ENCODE peak calls at places on chromosomes 5 and 9, in five cellular contexts. T is BJ, K is GM06990, C is uterus, J is colonic mucosa. P is an unnamed sample.

GRCh38 chr5:73640861-73641320 is 14.9 kb downstream of the ARHGEF28 start:
- DNase-seq in T (no peak), K (no peak), C (no peak), J (no peak), P (no peak)

GRCh38 chr5:60295423-60295822 is 401.9 kb upstream of the PDE4D start:
- DNase-seq in T (no peak), K (peak; percentile 9), C (no peak), J (no peak), P (no peak)

GRCh38 chr5:134874831-134875655 is 872 bp downstream of the TXNDC15 start:
- DNase-seq in T (peak; percentile 48), K (peak; percentile 56), C (peak; percentile 74), J (peak; percentile 64), P (no peak)

GRCh38 chr5:180098991-180099732 is 27.6 kb upstream of the RNF130 start:
- DNase-seq in T (no peak), K (no peak), C (no peak), J (no peak), P (no peak)

GRCh38 chr5:178336889-178337785 is 104.5 kb upstream of the PHYKPL start:
- DNase-seq in T (no peak), K (no peak), C (no peak), J (no peak), P (no peak)

GRCh38 chr5:57157666-57158065 is 16.2 kb upstream of the GPBP1 start:
- DNase-seq in T (no peak), K (no peak), C (no peak), J (no peak), P (no peak)

GRCh38 chr9:118529624-118530214 is 825.5 kb downstream of the TLR4 start:
- DNase-seq in T (no peak), K (peak; percentile 6), C (no peak), J (no peak), P (no peak)

GRCh38 chr9:89647366-89648128 is 42.7 kb downstream of the GADD45G start:
- DNase-seq in T (no peak), K (no peak), C (no peak), J (no peak), P (no peak)

GRCh38 chr5:1492757-1493156 is 31.0 kb downstream of the LPCAT1 start:
- DNase-seq in T (no peak), K (no peak), C (no peak), J (no peak), P (no peak)

GRCh38 chr5:1495525-1495897 is 28.2 kb downstream of the LPCAT1 start:
- DNase-seq in T (no peak), K (no peak), C (no peak), J (no peak), P (no peak)

GRCh38 chr5:1493413-1493812 is 30.3 kb downstream of the LPCAT1 start:
- DNase-seq in T (no peak), K (no peak), C (no peak), J (no peak), P (no peak)

GRCh38 chr5:1494780-1495524 is 28.8 kb downstream of the LPCAT1 start:
- DNase-seq in T (no peak), K (peak; percentile 93), C (no peak), J (peak; percentile 36), P (peak; percentile 19)

GRCh38 chr5:1493941-1494340 is 29.8 kb downstream of the LPCAT1 start:
- DNase-seq in T (no peak), K (no peak), C (no peak), J (no peak), P (no peak)
- H3K36me3 ChIP-seq in T (peaks cover 29% of the 10 kb centered on the region), K (peaks cover 13% of the 10 kb centered on the region), C (no peaks in the 10 kb centered on the region), J (no peaks in the 10 kb centered on the region), P (no peaks in the 10 kb centered on the region)

DNA sequence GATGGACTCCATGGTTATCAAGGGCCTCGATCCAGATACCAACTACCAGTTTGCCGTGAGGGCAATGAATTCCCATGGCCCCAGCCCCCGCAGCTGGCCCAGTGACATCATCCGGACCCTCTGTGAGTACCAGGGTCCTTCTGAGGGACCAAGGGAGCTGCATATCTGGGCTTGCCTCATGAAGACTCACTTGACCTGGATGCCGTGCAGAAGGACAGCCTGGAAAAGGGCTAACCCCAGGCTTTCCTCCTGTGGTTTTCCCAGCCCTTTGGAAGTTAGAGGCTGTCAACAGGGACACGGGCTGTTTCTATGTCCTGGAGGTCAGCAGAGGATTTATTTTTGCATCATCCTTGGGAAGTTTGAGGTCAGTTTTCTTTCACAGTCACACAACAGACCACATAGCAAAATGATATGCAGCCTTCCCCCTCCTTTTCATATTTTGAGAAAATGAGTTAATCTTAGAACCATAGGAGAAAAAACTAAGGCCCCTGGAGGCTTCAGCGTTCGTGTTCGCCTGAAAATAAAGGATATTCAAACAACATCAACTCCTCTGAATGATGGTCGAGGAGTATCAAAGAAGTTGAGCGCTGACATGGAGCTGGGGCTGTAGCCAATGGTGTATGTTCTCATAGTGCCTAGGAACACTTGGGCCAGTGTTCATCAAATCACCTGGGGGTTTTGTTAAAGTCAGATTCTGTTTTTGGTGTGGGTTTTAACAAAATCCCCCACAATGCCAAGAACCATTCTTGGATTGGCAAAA is 112.2 kb downstream of the EGFLAM start:
- DNase-seq in T (no peak), K (no peak), C (no peak), J (no peak), P (no peak)
- H3K27me3 ChIP-seq in T (peaks cover 4% of the 10 kb centered on the region), K (no peaks in the 10 kb centered on the region), C (no peaks in the 10 kb centered on the region), J (no peaks in the 10 kb centered on the region), P (no peaks in the 10 kb centered on the region)

GRCh38 chr9:131457746-131458145 is 45.0 kb upstream of the POMT1 start:
- DNase-seq in T (no peak), K (no peak), C (no peak), J (no peak), P (no peak)
- H3K36me3 ChIP-seq in T (peaks cover 38% of the 10 kb centered on the region), K (peaks cover 32% of the 10 kb centered on the region), C (no peaks in the 10 kb centered on the region), J (peaks cover 26% of the 10 kb centered on the region), P (peaks cover 53% of the 10 kb centered on the region)

GRCh38 chr5:74864823-74865222 is 1.4 kb downstream of the FAM169A start:
- DNase-seq in T (no peak), K (no peak), C (no peak), J (no peak), P (no peak)
- H3K27me3 ChIP-seq in T (peaks cover 7% of the 10 kb centered on the region), K (no peaks in the 10 kb centered on the region), C (no peaks in the 10 kb centered on the region), J (peaks cover 7% of the 10 kb centered on the region), P (peaks cover 34% of the 10 kb centered on the region)

GRCh38 chr5:10399839-10400238 is 41.8 kb upstream of the ROPN1L start:
- DNase-seq in T (no peak), K (no peak), C (no peak), J (no peak), P (no peak)
- H3K36me3 ChIP-seq in T (peaks cover 13% of the 10 kb centered on the region), K (peaks cover 6% of the 10 kb centered on the region), C (no peaks in the 10 kb centered on the region), J (peaks cover 7% of the 10 kb centered on the region), P (peaks cover 16% of the 10 kb centered on the region)

DNA sequence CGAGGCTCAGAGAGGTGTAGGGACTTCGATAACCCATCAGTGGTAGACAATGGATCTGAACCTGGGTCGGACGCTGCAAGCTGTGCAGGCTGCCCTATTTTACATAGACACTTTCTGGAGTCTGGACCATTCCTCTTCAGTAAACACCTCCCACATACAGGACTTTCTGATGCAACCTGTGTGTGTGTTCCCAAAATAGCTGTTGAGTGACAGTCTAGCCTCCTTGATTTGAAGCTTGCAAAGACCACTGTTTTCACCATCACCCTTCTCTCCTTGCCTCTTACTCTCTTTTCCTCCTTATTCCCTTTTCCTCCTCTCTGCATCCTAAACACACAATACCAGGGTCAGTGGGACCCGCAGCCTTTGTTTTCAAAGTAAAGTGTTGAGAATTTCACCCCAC is 30.8 kb downstream of the CFAP77 start:
- DNase-seq in T (no peak), K (no peak), C (no peak), J (no peak), P (no peak)
- H3K27me3 ChIP-seq in T (peaks cover 5% of the 10 kb centered on the region), K (no peaks in the 10 kb centered on the region), C (no peaks in the 10 kb centered on the region), J (peaks cover 3% of the 10 kb centered on the region), P (no peaks in the 10 kb centered on the region)

DNA sequence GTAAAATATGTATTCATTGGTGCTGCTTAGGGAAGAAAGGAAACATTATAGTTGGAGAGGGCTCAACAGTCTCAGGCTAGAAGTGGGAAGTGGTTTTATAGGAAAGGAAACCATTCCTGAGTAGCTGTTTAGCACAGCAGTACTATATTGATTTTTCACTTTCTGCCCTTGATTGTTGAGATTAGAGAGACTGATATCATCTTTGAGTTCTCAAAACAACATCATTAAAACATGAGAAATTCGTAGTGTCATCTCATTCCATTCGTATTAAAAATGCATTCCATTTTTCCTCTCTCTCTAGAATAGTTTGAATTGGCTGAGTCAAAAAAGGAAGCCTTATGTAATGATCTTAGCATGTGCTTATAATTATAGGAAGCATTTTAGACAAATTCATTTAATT is 14.1 kb downstream of the POLR3G start:
- DNase-seq in T (peak; percentile 61), K (no peak), C (no peak), J (no peak), P (no peak)
- H3K36me3 ChIP-seq in T (no peaks in the 10 kb centered on the region), K (no peaks in the 10 kb centered on the region), C (no peaks in the 10 kb centered on the region), J (no peaks in the 10 kb centered on the region), P (no peaks in the 10 kb centered on the region)